ENCODE peak calls at places on chromosome 16, in five cellular contexts. One of them, this sample, is unnamed.

GRCh38 chr16:19997734-19998133 is 76.0 kb downstream of the GPR139 start:
- DNase-seq in neural progenitor cell: no peak
- DNase-seq in AG09309: no peak
- DNase-seq in SK-N-SH: no peak
- DNase-seq in astrocyte of the cerebellum: no peak
- DNase-seq in this sample: no peak

GRCh38 chr16:4637501-4638166 is 13.0 kb downstream of the MGRN1 start:
- DNase-seq in neural progenitor cell: no peak
- DNase-seq in AG09309: no peak
- DNase-seq in SK-N-SH: no peak
- DNase-seq in astrocyte of the cerebellum: no peak
- DNase-seq in this sample: no peak

GRCh38 chr16:57788951-57789350 is 13.3 kb downstream of the KIFC3 start:
- DNase-seq in neural progenitor cell: no peak
- DNase-seq in AG09309: no peak
- DNase-seq in SK-N-SH: no peak
- DNase-seq in astrocyte of the cerebellum: no peak
- DNase-seq in this sample: no peak

GRCh38 chr16:71288570-71288889 is 672 bp downstream of the CMTR2 start:
- DNase-seq in neural progenitor cell: no peak
- DNase-seq in AG09309: no peak
- DNase-seq in SK-N-SH: no peak
- DNase-seq in astrocyte of the cerebellum: no peak
- DNase-seq in this sample: peak; percentile 30

GRCh38 chr16:89538286-89538685 is 22.2 kb upstream of the RPL13 start:
- DNase-seq in neural progenitor cell: no peak
- DNase-seq in AG09309: no peak
- DNase-seq in SK-N-SH: no peak
- DNase-seq in astrocyte of the cerebellum: no peak
- DNase-seq in this sample: no peak

GRCh38 chr16:17303101-17303500 is 167.7 kb downstream of the XYLT1 start:
- DNase-seq in neural progenitor cell: no peak
- DNase-seq in AG09309: no peak
- DNase-seq in SK-N-SH: no peak
- DNase-seq in astrocyte of the cerebellum: no peak
- DNase-seq in this sample: no peak

GRCh38 chr16:19040400-19040799 is 27.0 kb upstream of the COQ7 start:
- DNase-seq in neural progenitor cell: no peak
- DNase-seq in AG09309: no peak
- DNase-seq in SK-N-SH: no peak
- DNase-seq in astrocyte of the cerebellum: no peak
- DNase-seq in this sample: no peak

GRCh38 chr16:83715217-83715920 is 92.4 kb upstream of the HSBP1 start:
- DNase-seq in neural progenitor cell: no peak
- DNase-seq in AG09309: no peak
- DNase-seq in SK-N-SH: no peak
- DNase-seq in astrocyte of the cerebellum: no peak
- DNase-seq in this sample: no peak

GRCh38 chr16:87317766-87318121 is 552 bp upstream of the C16orf95 start:
- DNase-seq in neural progenitor cell: no peak
- DNase-seq in AG09309: no peak
- DNase-seq in SK-N-SH: peak; percentile 75
- DNase-seq in astrocyte of the cerebellum: no peak
- DNase-seq in this sample: peak; percentile 40

GRCh38 chr16:56411123-56411522 is 14.2 kb downstream of the AMFR start:
- DNase-seq in neural progenitor cell: no peak
- DNase-seq in AG09309: no peak
- DNase-seq in SK-N-SH: no peak
- DNase-seq in astrocyte of the cerebellum: no peak
- DNase-seq in this sample: no peak

GRCh38 chr16:65572156-65572555 is 450.3 kb upstream of the CDH11 start:
- DNase-seq in neural progenitor cell: no peak
- DNase-seq in AG09309: peak; percentile 67
- DNase-seq in SK-N-SH: no peak
- DNase-seq in astrocyte of the cerebellum: peak; percentile 49
- DNase-seq in this sample: peak; percentile 62

GRCh38 chr16:50263940-50264929 is 2.1 kb upstream of the ADCY7 start:
- DNase-seq in neural progenitor cell: no peak
- DNase-seq in AG09309: no peak
- DNase-seq in SK-N-SH: no peak
- DNase-seq in astrocyte of the cerebellum: no peak
- DNase-seq in this sample: peak; percentile 10

GRCh38 chr16:82598766-82599165 is 28.0 kb upstream of the CDH13 start:
- DNase-seq in neural progenitor cell: peak; percentile 26
- DNase-seq in AG09309: no peak
- DNase-seq in SK-N-SH: no peak
- DNase-seq in astrocyte of the cerebellum: no peak
- DNase-seq in this sample: no peak

GRCh38 chr16:71687853-71688252 is 36.6 kb downstream of the PHLPP2 start:
- DNase-seq in neural progenitor cell: no peak
- DNase-seq in AG09309: no peak
- DNase-seq in SK-N-SH: no peak
- DNase-seq in astrocyte of the cerebellum: no peak
- DNase-seq in this sample: no peak

GRCh38 chr16:16071631-16072244 is 122.3 kb downstream of the ABCC1 start:
- DNase-seq in neural progenitor cell: no peak
- DNase-seq in AG09309: no peak
- DNase-seq in SK-N-SH: no peak
- DNase-seq in astrocyte of the cerebellum: no peak
- DNase-seq in this sample: no peak

GRCh38 chr16:56551796-56552738 is 12.8 kb upstream of the MT4 start:
- DNase-seq in neural progenitor cell: no peak
- DNase-seq in AG09309: no peak
- DNase-seq in SK-N-SH: no peak
- DNase-seq in astrocyte of the cerebellum: no peak
- DNase-seq in this sample: no peak

GRCh38 chr16:90031931-90032663 is 12.8 kb upstream of the DBNDD1 start:
- DNase-seq in neural progenitor cell: no peak
- DNase-seq in AG09309: no peak
- DNase-seq in SK-N-SH: peak; percentile 78
- DNase-seq in astrocyte of the cerebellum: no peak
- DNase-seq in this sample: no peak

GRCh38 chr16:53580038-53580802 is 77.2 kb upstream of the AKTIP start:
- DNase-seq in neural progenitor cell: no peak
- DNase-seq in AG09309: no peak
- DNase-seq in SK-N-SH: no peak
- DNase-seq in astrocyte of the cerebellum: no peak
- DNase-seq in this sample: no peak

GRCh38 chr16:54927125-54928015 is 3.3 kb upstream of the IRX5 start:
- DNase-seq in neural progenitor cell: no peak
- DNase-seq in AG09309: no peak
- DNase-seq in SK-N-SH: no peak
- DNase-seq in astrocyte of the cerebellum: no peak
- DNase-seq in this sample: peak; percentile 25

GRCh38 chr16:74730049-74730683 is 29.5 kb upstream of the MLKL start:
- DNase-seq in neural progenitor cell: no peak
- DNase-seq in AG09309: no peak
- DNase-seq in SK-N-SH: no peak
- DNase-seq in astrocyte of the cerebellum: no peak
- DNase-seq in this sample: peak; percentile 34

GRCh38 chr16:50761276-50761675 is 19.4 kb downstream of the CYLD start:
- DNase-seq in neural progenitor cell: no peak
- DNase-seq in AG09309: no peak
- DNase-seq in SK-N-SH: no peak
- DNase-seq in astrocyte of the cerebellum: no peak
- DNase-seq in this sample: no peak

GRCh38 chr16:80507538-80507937 is 33.3 kb upstream of the DYNLRB2 start:
- DNase-seq in neural progenitor cell: no peak
- DNase-seq in AG09309: no peak
- DNase-seq in SK-N-SH: no peak
- DNase-seq in astrocyte of the cerebellum: no peak
- DNase-seq in this sample: no peak

GRCh38 chr16:67942510-67943255 is 1.2 kb downstream of the LCAT start:
- DNase-seq in neural progenitor cell: no peak
- DNase-seq in AG09309: no peak
- DNase-seq in SK-N-SH: no peak
- DNase-seq in astrocyte of the cerebellum: no peak
- DNase-seq in this sample: no peak

GRCh38 chr16:52099382-52099781 is 447.6 kb downstream of the TOX3 start:
- DNase-seq in neural progenitor cell: no peak
- DNase-seq in AG09309: no peak
- DNase-seq in SK-N-SH: no peak
- DNase-seq in astrocyte of the cerebellum: no peak
- DNase-seq in this sample: no peak

DNA sequence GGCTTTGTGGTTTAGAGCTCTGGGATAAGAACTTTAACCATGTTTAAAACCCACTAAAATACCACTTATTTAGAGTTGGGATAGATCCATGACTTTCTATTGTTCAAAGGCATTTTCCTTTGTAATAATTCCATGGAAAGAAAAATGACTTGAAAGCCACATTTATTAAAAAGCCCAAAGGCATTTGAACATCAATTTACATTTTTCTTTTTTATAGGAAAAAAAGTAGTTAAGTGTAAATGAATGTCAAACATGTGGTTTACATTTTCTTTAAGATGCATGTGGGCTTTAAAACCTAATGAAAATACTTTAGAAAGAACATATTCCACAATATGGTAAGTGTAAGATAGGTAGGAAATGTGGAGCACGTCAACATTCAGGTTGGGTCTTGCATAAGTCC is 443.2 kb downstream of the TOX3 start:
- DNase-seq in neural progenitor cell: no peak
- DNase-seq in AG09309: no peak
- DNase-seq in SK-N-SH: no peak
- DNase-seq in astrocyte of the cerebellum: no peak
- DNase-seq in this sample: no peak
- H3K4me3 ChIP-seq in neural progenitor cell: no peak overlapping the region
- H3K4me3 ChIP-seq in AG09309: no peak overlapping the region
- H3K4me3 ChIP-seq in SK-N-SH: no peak overlapping the region
- H3K4me3 ChIP-seq in astrocyte of the cerebellum: no peak overlapping the region
- H3K4me3 ChIP-seq in this sample: no peak overlapping the region

GRCh38 chr16:10937068-10937859 is 5.0 kb downstream of the DEXI start:
- DNase-seq in neural progenitor cell: no peak
- DNase-seq in AG09309: no peak
- DNase-seq in SK-N-SH: no peak
- DNase-seq in astrocyte of the cerebellum: no peak
- DNase-seq in this sample: no peak

GRCh38 chr16:10940501-10941079 is 1.7 kb downstream of the DEXI start:
- DNase-seq in neural progenitor cell: no peak
- DNase-seq in AG09309: no peak
- DNase-seq in SK-N-SH: no peak
- DNase-seq in astrocyte of the cerebellum: no peak
- DNase-seq in this sample: no peak

GRCh38 chr16:10939649-10940206 is 2.5 kb downstream of the DEXI start:
- DNase-seq in neural progenitor cell: no peak
- DNase-seq in AG09309: no peak
- DNase-seq in SK-N-SH: no peak
- DNase-seq in astrocyte of the cerebellum: no peak
- DNase-seq in this sample: no peak

GRCh38 chr16:10938321-10938720 is 3.9 kb downstream of the DEXI start:
- DNase-seq in neural progenitor cell: no peak
- DNase-seq in AG09309: no peak
- DNase-seq in SK-N-SH: no peak
- DNase-seq in astrocyte of the cerebellum: no peak
- DNase-seq in this sample: no peak

DNA sequence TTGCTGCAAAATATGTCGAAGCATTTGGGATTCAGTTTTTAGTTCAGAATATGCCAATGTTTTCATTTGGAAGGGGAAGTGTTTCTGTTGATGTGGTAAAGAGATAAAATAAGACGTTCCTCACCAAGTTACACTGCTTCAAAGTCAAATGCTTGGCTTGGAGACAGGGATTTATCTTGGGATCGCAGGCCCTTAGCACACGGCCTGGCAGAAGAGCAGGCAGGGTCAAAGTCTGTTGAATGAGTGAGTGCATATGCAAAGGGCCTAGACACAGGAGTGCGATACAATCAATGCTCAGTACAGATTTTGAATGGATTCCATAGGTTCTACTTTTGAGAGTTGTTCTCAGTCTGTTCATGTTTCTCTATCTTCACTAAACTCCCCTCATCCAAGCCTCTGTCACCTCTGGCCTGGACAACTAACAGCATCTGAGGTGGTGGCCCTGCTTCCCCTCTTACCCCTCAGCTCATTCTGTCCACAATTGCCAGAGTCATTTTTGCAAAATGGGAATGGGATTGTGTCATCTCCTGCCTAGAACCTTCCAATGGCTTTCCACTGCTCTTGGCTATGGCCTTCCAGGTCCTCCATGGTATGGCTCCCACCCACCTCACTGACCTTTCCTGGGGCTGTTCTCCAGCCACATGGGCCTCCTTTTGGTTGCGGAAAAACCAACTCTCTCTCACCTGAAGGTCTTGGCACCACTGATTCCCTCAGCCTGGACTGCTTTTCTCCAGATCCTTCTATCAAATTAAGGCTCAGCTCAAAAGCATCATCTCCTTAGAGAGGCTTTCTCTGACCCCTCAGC is 3.2 kb downstream of the DEXI start:
- DNase-seq in neural progenitor cell: no peak
- DNase-seq in AG09309: no peak
- DNase-seq in SK-N-SH: no peak
- DNase-seq in astrocyte of the cerebellum: no peak
- DNase-seq in this sample: no peak
- H3K4me3 ChIP-seq in neural progenitor cell: no peak overlapping the region
- H3K4me3 ChIP-seq in AG09309: no peak overlapping the region
- H3K4me3 ChIP-seq in SK-N-SH: no peak overlapping the region
- H3K4me3 ChIP-seq in astrocyte of the cerebellum: no peak overlapping the region
- H3K4me3 ChIP-seq in this sample: no peak overlapping the region

GRCh38 chr16:73053379-73054130 is 5.6 kb upstream of the ZFHX3 start:
- DNase-seq in neural progenitor cell: no peak
- DNase-seq in AG09309: no peak
- DNase-seq in SK-N-SH: peak; percentile 52
- DNase-seq in astrocyte of the cerebellum: no peak
- DNase-seq in this sample: peak; percentile 32

GRCh38 chr16:73054131-73054496 is 6.2 kb upstream of the ZFHX3 start:
- DNase-seq in neural progenitor cell: no peak
- DNase-seq in AG09309: no peak
- DNase-seq in SK-N-SH: peak; percentile 72
- DNase-seq in astrocyte of the cerebellum: no peak
- DNase-seq in this sample: no peak

GRCh38 chr16:73053038-73053378 is 5.1 kb upstream of the ZFHX3 start:
- DNase-seq in neural progenitor cell: no peak
- DNase-seq in AG09309: no peak
- DNase-seq in SK-N-SH: no peak
- DNase-seq in astrocyte of the cerebellum: no peak
- DNase-seq in this sample: no peak

GRCh38 chr16:73056383-73056782 is 8.5 kb upstream of the ZFHX3 start:
- DNase-seq in neural progenitor cell: no peak
- DNase-seq in AG09309: no peak
- DNase-seq in SK-N-SH: no peak
- DNase-seq in astrocyte of the cerebellum: no peak
- DNase-seq in this sample: no peak

GRCh38 chr16:73054732-73055481 is 7.0 kb upstream of the ZFHX3 start:
- DNase-seq in neural progenitor cell: no peak
- DNase-seq in AG09309: no peak
- DNase-seq in SK-N-SH: peak; percentile 45
- DNase-seq in astrocyte of the cerebellum: no peak
- DNase-seq in this sample: peak; percentile 60
- H3K4me3 ChIP-seq in neural progenitor cell: no peak overlapping the region
- H3K4me3 ChIP-seq in AG09309: peak overlapping the region; percentile 69
- H3K4me3 ChIP-seq in SK-N-SH: peak overlapping the region; percentile 84
- H3K4me3 ChIP-seq in astrocyte of the cerebellum: no peak overlapping the region
- H3K4me3 ChIP-seq in this sample: peak overlapping the region; percentile 30

DNA sequence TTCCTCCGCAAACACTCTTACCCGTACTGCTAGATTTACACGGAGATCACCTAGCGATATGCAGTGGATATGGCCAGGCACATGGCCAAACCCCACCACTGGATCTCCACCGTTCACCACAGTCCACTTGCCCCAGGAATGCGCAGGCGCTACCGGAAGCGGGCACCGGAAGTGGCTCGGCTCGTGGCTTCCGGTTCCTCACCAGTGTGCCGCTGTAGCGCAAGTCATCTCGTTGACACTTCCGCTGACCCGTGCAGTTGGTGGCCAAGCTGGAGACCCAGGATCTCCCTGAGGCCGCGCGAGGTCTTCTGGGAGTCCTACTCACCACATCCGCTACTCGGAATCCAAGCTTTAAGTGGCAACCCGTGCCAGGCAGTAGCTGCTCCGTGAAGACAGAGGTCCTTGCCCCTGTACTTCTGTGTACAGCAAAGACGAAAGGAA is 11.5 kb downstream of the ZNF597 start:
- DNase-seq in neural progenitor cell: no peak
- DNase-seq in AG09309: no peak
- DNase-seq in SK-N-SH: peak; percentile 51
- DNase-seq in astrocyte of the cerebellum: no peak
- DNase-seq in this sample: no peak
- H3K4me3 ChIP-seq in neural progenitor cell: no peak overlapping the region
- H3K4me3 ChIP-seq in AG09309: peak overlapping the region; percentile 34
- H3K4me3 ChIP-seq in SK-N-SH: peak overlapping the region; percentile 28
- H3K4me3 ChIP-seq in astrocyte of the cerebellum: peak overlapping the region; percentile 4
- H3K4me3 ChIP-seq in this sample: no peak overlapping the region

This sample was measured in mammary epithelial cell.